ENCODE peak calls at places on chromosomes 3 and 15, in five cellular contexts. One of them, this sample, is unnamed.

GRCh38 chr3:157436583-157437300 is at the start of gene PTX3:
- DNase-seq in endothelial cell of umbilical vein: peak
- DNase-seq in lower lobe of right lung: no peak
- DNase-seq in upper lobe of left lung: peak
- DNase-seq in RWPE2: peak
- DNase-seq in this sample: no peak

GRCh38 chr3:5376761-5377160 is 189.3 kb downstream of the EDEM1 start:
- DNase-seq in endothelial cell of umbilical vein: no peak
- DNase-seq in lower lobe of right lung: no peak
- DNase-seq in upper lobe of left lung: no peak
- DNase-seq in RWPE2: no peak
- DNase-seq in this sample: no peak

GRCh38 chr3:66603161-66603611 is 102.4 kb upstream of the LRIG1 start:
- DNase-seq in endothelial cell of umbilical vein: no peak
- DNase-seq in lower lobe of right lung: no peak
- DNase-seq in upper lobe of left lung: no peak
- DNase-seq in RWPE2: no peak
- DNase-seq in this sample: no peak

GRCh38 chr15:61528590-61528929 is 299.5 kb upstream of the RORA start:
- DNase-seq in endothelial cell of umbilical vein: peak
- DNase-seq in lower lobe of right lung: no peak
- DNase-seq in upper lobe of left lung: no peak
- DNase-seq in RWPE2: no peak
- DNase-seq in this sample: no peak

GRCh38 chr3:77071806-77072205 is 31.9 kb downstream of the ROBO2 start:
- DNase-seq in endothelial cell of umbilical vein: no peak
- DNase-seq in lower lobe of right lung: no peak
- DNase-seq in upper lobe of left lung: no peak
- DNase-seq in RWPE2: peak
- DNase-seq in this sample: no peak

GRCh38 chr3:70996082-70996481 is 587.4 kb downstream of the FOXP1 start:
- DNase-seq in endothelial cell of umbilical vein: no peak
- DNase-seq in lower lobe of right lung: no peak
- DNase-seq in upper lobe of left lung: no peak
- DNase-seq in RWPE2: no peak
- DNase-seq in this sample: no peak

GRCh38 chr3:127791221-127791913 is 30.9 kb downstream of the MGLL start:
- DNase-seq in endothelial cell of umbilical vein: no peak
- DNase-seq in lower lobe of right lung: no peak
- DNase-seq in upper lobe of left lung: peak
- DNase-seq in RWPE2: peak
- DNase-seq in this sample: no peak

GRCh38 chr15:32642667-32643425 is 1.3 kb downstream of the SCG5 start:
- DNase-seq in endothelial cell of umbilical vein: no peak
- DNase-seq in lower lobe of right lung: no peak
- DNase-seq in upper lobe of left lung: no peak
- DNase-seq in RWPE2: no peak
- DNase-seq in this sample: no peak

GRCh38 chr15:88621789-88622604 is 857 bp downstream of the AEN start:
- DNase-seq in endothelial cell of umbilical vein: peak
- DNase-seq in lower lobe of right lung: no peak
- DNase-seq in upper lobe of left lung: no peak
- DNase-seq in RWPE2: no peak
- DNase-seq in this sample: no peak

GRCh38 chr3:131491775-131492174 is 11.0 kb downstream of the MRPL3 start:
- DNase-seq in endothelial cell of umbilical vein: no peak
- DNase-seq in lower lobe of right lung: no peak
- DNase-seq in upper lobe of left lung: no peak
- DNase-seq in RWPE2: no peak
- DNase-seq in this sample: no peak

GRCh38 chr3:39419697-39420293 is 13.3 kb downstream of the RPSA start:
- DNase-seq in endothelial cell of umbilical vein: no peak
- DNase-seq in lower lobe of right lung: no peak
- DNase-seq in upper lobe of left lung: no peak
- DNase-seq in RWPE2: no peak
- DNase-seq in this sample: no peak

GRCh38 chr15:41501961-41502786 is 8.5 kb downstream of the ITPKA start:
- DNase-seq in endothelial cell of umbilical vein: no peak
- DNase-seq in lower lobe of right lung: peak
- DNase-seq in upper lobe of left lung: no peak
- DNase-seq in RWPE2: no peak
- DNase-seq in this sample: no peak

GRCh38 chr3:159280326-159280725 is 478.5 kb downstream of the MFSD1 start:
- DNase-seq in endothelial cell of umbilical vein: no peak
- DNase-seq in lower lobe of right lung: no peak
- DNase-seq in upper lobe of left lung: no peak
- DNase-seq in RWPE2: no peak
- DNase-seq in this sample: no peak

GRCh38 chr3:50574280-50574831 is 5.0 kb downstream of the HEMK1 start:
- DNase-seq in endothelial cell of umbilical vein: no peak
- DNase-seq in lower lobe of right lung: no peak
- DNase-seq in upper lobe of left lung: no peak
- DNase-seq in RWPE2: no peak
- DNase-seq in this sample: no peak

GRCh38 chr15:67035886-67036285 is 29.5 kb upstream of the SMAD3 start:
- DNase-seq in endothelial cell of umbilical vein: no peak
- DNase-seq in lower lobe of right lung: no peak
- DNase-seq in upper lobe of left lung: no peak
- DNase-seq in RWPE2: no peak
- DNase-seq in this sample: no peak

GRCh38 chr15:90227336-90227735 is 6.4 kb downstream of the CIB1 start:
- DNase-seq in endothelial cell of umbilical vein: no peak
- DNase-seq in lower lobe of right lung: no peak
- DNase-seq in upper lobe of left lung: no peak
- DNase-seq in RWPE2: no peak
- DNase-seq in this sample: no peak

GRCh38 chr15:47437492-47437891 is 279.8 kb upstream of the SEMA6D start:
- DNase-seq in endothelial cell of umbilical vein: no peak
- DNase-seq in lower lobe of right lung: no peak
- DNase-seq in upper lobe of left lung: no peak
- DNase-seq in RWPE2: no peak
- DNase-seq in this sample: no peak

GRCh38 chr15:98926236-98926635 is 81.4 kb downstream of the PGPEP1L start:
- DNase-seq in endothelial cell of umbilical vein: no peak
- DNase-seq in lower lobe of right lung: no peak
- DNase-seq in upper lobe of left lung: no peak
- DNase-seq in RWPE2: no peak
- DNase-seq in this sample: no peak

GRCh38 chr3:74515451-74515850 is 99.0 kb downstream of the CNTN3 start:
- DNase-seq in endothelial cell of umbilical vein: no peak
- DNase-seq in lower lobe of right lung: no peak
- DNase-seq in upper lobe of left lung: no peak
- DNase-seq in RWPE2: no peak
- DNase-seq in this sample: no peak

GRCh38 chr15:66751579-66751978 is 49.5 kb downstream of the SMAD6 start:
- DNase-seq in endothelial cell of umbilical vein: no peak
- DNase-seq in lower lobe of right lung: no peak
- DNase-seq in upper lobe of left lung: peak
- DNase-seq in RWPE2: no peak
- DNase-seq in this sample: no peak

GRCh38 chr3:27641888-27642601 is 80.1 kb downstream of the EOMES start:
- DNase-seq in endothelial cell of umbilical vein: no peak
- DNase-seq in lower lobe of right lung: no peak
- DNase-seq in upper lobe of left lung: no peak
- DNase-seq in RWPE2: no peak
- DNase-seq in this sample: no peak
- H3K27ac ChIP-seq in endothelial cell of umbilical vein: no peak
- H3K27ac ChIP-seq in lower lobe of right lung: no peak
- H3K27ac ChIP-seq in upper lobe of left lung: no peak
- H3K27ac ChIP-seq in RWPE2: no peak
- H3K27ac ChIP-seq in this sample: no peak

GRCh38 chr3:151437906-151438305 is 23.0 kb downstream of the IGSF10 start:
- DNase-seq in endothelial cell of umbilical vein: no peak
- DNase-seq in lower lobe of right lung: no peak
- DNase-seq in upper lobe of left lung: no peak
- DNase-seq in RWPE2: no peak
- DNase-seq in this sample: no peak

GRCh38 chr3:151443583-151443982 is 17.3 kb downstream of the IGSF10 start:
- DNase-seq in endothelial cell of umbilical vein: no peak
- DNase-seq in lower lobe of right lung: no peak
- DNase-seq in upper lobe of left lung: no peak
- DNase-seq in RWPE2: no peak
- DNase-seq in this sample: no peak

GRCh38 chr3:151440940-151441339 is 19.9 kb downstream of the IGSF10 start:
- DNase-seq in endothelial cell of umbilical vein: no peak
- DNase-seq in lower lobe of right lung: no peak
- DNase-seq in upper lobe of left lung: no peak
- DNase-seq in RWPE2: no peak
- DNase-seq in this sample: no peak

GRCh38 chr3:151437047-151437446 is 23.8 kb downstream of the IGSF10 start:
- DNase-seq in endothelial cell of umbilical vein: no peak
- DNase-seq in lower lobe of right lung: no peak
- DNase-seq in upper lobe of left lung: no peak
- DNase-seq in RWPE2: no peak
- DNase-seq in this sample: no peak

GRCh38 chr3:151439652-151440125 is 21.2 kb downstream of the IGSF10 start:
- DNase-seq in endothelial cell of umbilical vein: peak
- DNase-seq in lower lobe of right lung: no peak
- DNase-seq in upper lobe of left lung: no peak
- DNase-seq in RWPE2: no peak
- DNase-seq in this sample: no peak
- H3K27ac ChIP-seq in endothelial cell of umbilical vein: no peak
- H3K27ac ChIP-seq in lower lobe of right lung: no peak
- H3K27ac ChIP-seq in upper lobe of left lung: no peak
- H3K27ac ChIP-seq in RWPE2: no peak
- H3K27ac ChIP-seq in this sample: no peak

DNA sequence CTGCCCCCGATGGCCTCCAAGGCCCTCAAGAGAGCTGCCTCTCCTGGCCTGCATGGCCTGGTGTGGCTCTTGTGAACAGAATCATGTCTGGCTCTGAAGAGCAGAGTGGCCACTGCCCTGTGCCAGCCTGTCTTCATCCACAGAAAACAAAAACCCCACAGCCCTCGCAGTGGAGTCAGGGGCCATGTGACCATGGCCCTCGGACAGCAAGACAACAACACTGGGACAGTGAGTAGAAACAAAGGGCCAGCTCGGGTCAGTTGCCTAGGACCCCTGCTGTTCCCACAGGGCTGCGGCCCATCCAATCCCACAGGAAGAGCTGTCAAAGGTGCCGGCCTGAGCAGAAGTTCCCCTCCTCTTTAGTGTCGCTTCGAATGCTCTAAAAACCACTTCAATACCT is 72.5 kb downstream of the UMPS start:
- DNase-seq in endothelial cell of umbilical vein: no peak
- DNase-seq in lower lobe of right lung: no peak
- DNase-seq in upper lobe of left lung: no peak
- DNase-seq in RWPE2: no peak
- DNase-seq in this sample: no peak
- H3K27ac ChIP-seq in endothelial cell of umbilical vein: no peak
- H3K27ac ChIP-seq in lower lobe of right lung: no peak
- H3K27ac ChIP-seq in upper lobe of left lung: no peak
- H3K27ac ChIP-seq in RWPE2: no peak
- H3K27ac ChIP-seq in this sample: peak

DNA sequence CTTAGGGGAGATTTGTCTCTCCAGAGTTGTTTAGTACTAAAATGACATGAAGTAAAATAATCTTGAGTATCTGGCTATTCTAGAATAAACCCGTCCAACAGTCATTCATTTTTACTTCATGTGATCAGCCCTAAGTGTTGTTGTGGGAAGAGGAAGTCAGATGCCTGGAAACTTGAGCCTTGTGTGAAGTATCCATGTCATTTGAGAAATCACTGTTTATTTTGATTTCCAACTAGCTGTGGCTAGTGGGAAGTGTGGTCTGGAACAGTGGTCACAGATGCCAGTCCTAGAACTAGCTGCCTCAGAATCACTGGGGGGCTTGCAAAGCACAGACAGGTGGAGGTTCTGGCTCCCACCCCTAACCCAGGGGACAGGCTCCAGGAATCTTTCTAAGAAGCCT is 77.7 kb upstream of the LIMD1 start:
- DNase-seq in endothelial cell of umbilical vein: peak
- DNase-seq in lower lobe of right lung: no peak
- DNase-seq in upper lobe of left lung: no peak
- DNase-seq in RWPE2: no peak
- DNase-seq in this sample: no peak
- H3K27ac ChIP-seq in endothelial cell of umbilical vein: no peak
- H3K27ac ChIP-seq in lower lobe of right lung: peak
- H3K27ac ChIP-seq in upper lobe of left lung: peak
- H3K27ac ChIP-seq in RWPE2: no peak
- H3K27ac ChIP-seq in this sample: no peak

DNA sequence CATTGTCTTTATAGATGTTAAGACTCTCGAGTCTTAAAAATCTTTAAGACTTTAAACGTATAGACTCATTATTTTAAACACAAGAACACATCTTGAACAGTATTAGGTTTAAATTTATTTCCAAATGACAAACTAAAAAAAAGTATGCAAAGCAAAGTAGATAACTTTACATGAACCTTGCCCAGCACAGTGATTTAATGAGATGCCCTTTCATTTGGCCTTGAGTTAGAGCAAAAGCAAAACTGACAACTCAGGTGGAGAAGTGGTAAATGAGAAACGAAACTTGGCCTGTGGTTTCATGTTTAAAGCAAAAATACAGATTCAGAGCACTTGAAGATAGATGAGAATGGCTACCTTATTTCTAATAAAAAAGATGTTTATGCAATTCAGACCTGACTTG is 8.6 kb downstream of the GPR15 start:
- DNase-seq in endothelial cell of umbilical vein: no peak
- DNase-seq in lower lobe of right lung: no peak
- DNase-seq in upper lobe of left lung: no peak
- DNase-seq in RWPE2: no peak
- DNase-seq in this sample: no peak
- H3K27ac ChIP-seq in endothelial cell of umbilical vein: no peak
- H3K27ac ChIP-seq in lower lobe of right lung: no peak
- H3K27ac ChIP-seq in upper lobe of left lung: no peak
- H3K27ac ChIP-seq in RWPE2: no peak
- H3K27ac ChIP-seq in this sample: no peak

GRCh38 chr3:133880287-133880686 is 15.4 kb downstream of the RAB6B start:
- DNase-seq in endothelial cell of umbilical vein: no peak
- DNase-seq in lower lobe of right lung: no peak
- DNase-seq in upper lobe of left lung: peak
- DNase-seq in RWPE2: no peak
- DNase-seq in this sample: no peak
- H3K27ac ChIP-seq in endothelial cell of umbilical vein: no peak
- H3K27ac ChIP-seq in lower lobe of right lung: no peak
- H3K27ac ChIP-seq in upper lobe of left lung: no peak
- H3K27ac ChIP-seq in RWPE2: no peak
- H3K27ac ChIP-seq in this sample: no peak

GRCh38 chr3:8558645-8559044 is 57.0 kb downstream of the LMCD1 start:
- DNase-seq in endothelial cell of umbilical vein: no peak
- DNase-seq in lower lobe of right lung: no peak
- DNase-seq in upper lobe of left lung: no peak
- DNase-seq in RWPE2: no peak
- DNase-seq in this sample: no peak

GRCh38 chr3:8556470-8556869 is 54.8 kb downstream of the LMCD1 start:
- DNase-seq in endothelial cell of umbilical vein: no peak
- DNase-seq in lower lobe of right lung: no peak
- DNase-seq in upper lobe of left lung: no peak
- DNase-seq in RWPE2: no peak
- DNase-seq in this sample: no peak

GRCh38 chr3:8559351-8559750 is 57.7 kb downstream of the LMCD1 start:
- DNase-seq in endothelial cell of umbilical vein: no peak
- DNase-seq in lower lobe of right lung: no peak
- DNase-seq in upper lobe of left lung: no peak
- DNase-seq in RWPE2: no peak
- DNase-seq in this sample: no peak

GRCh38 chr3:8555705-8556314 is 54.2 kb downstream of the LMCD1 start:
- DNase-seq in endothelial cell of umbilical vein: no peak
- DNase-seq in lower lobe of right lung: no peak
- DNase-seq in upper lobe of left lung: no peak
- DNase-seq in RWPE2: no peak
- DNase-seq in this sample: no peak

GRCh38 chr3:8557298-8557697 is 55.7 kb downstream of the LMCD1 start:
- DNase-seq in endothelial cell of umbilical vein: no peak
- DNase-seq in lower lobe of right lung: no peak
- DNase-seq in upper lobe of left lung: no peak
- DNase-seq in RWPE2: no peak
- DNase-seq in this sample: no peak
- H3K27ac ChIP-seq in endothelial cell of umbilical vein: no peak
- H3K27ac ChIP-seq in lower lobe of right lung: peak
- H3K27ac ChIP-seq in upper lobe of left lung: peak
- H3K27ac ChIP-seq in RWPE2: no peak
- H3K27ac ChIP-seq in this sample: peak